ENCODE peak calls at places on chromosome 17, in seven cellular contexts. E, J, S, Z, K, G and R are unnamed samples.

GRCh38 chr17:28397687-28398279 is 8.2 kb downstream of the SLC46A1 start:
- DNase-seq in E (no peak), J (no peak), S (no peak), Z (no peak), K (no peak), G (no peak), R (no peak)

GRCh38 chr17:15268465-15268864 is 3.3 kb upstream of the PMP22 start:
- DNase-seq in E (no peak), J (no peak), S (no peak), Z (no peak), K (no peak), G (peak; percentile 26), R (no peak)

GRCh38 chr17:61555127-61555531 is 35.9 kb downstream of the NACA2 start:
- DNase-seq in E (no peak), J (no peak), S (no peak), Z (no peak), K (no peak), G (no peak), R (no peak)

GRCh38 chr17:27533874-27534815 is 77.9 kb downstream of the KSR1 start:
- DNase-seq in E (peak; percentile 77), J (no peak), S (no peak), Z (peak; percentile 33), K (no peak), G (peak; percentile 98), R (peak; percentile 91)

GRCh38 chr17:4956493-4957061 is 5.7 kb downstream of the ENO3 start:
- DNase-seq in E (no peak), J (no peak), S (peak; percentile 75), Z (no peak), K (no peak), G (no peak), R (no peak)

GRCh38 chr17:8122391-8122922 is 1.4 kb downstream of the HES7 start:
- DNase-seq in E (peak; percentile 81), J (no peak), S (peak; percentile 17), Z (no peak), K (peak; percentile 43), G (peak; percentile 45), R (peak; percentile 51)

GRCh38 chr17:74851612-74852236 is 8.0 kb downstream of the GRIN2C start:
- DNase-seq in E (no peak), J (no peak), S (no peak), Z (no peak), K (no peak), G (no peak), R (no peak)

GRCh38 chr17:63947711-63948330 is 15.7 kb upstream of the CD79B start:
- DNase-seq in E (no peak), J (no peak), S (no peak), Z (no peak), K (no peak), G (no peak), R (no peak)

GRCh38 chr17:15914400-15915165 is 30.3 kb upstream of the ADORA2B start:
- DNase-seq in E (peak; percentile 39), J (no peak), S (no peak), Z (no peak), K (no peak), G (peak; percentile 56), R (no peak)

GRCh38 chr17:50100921-50101345 is 5.8 kb downstream of the PDK2 start:
- DNase-seq in E (peak; percentile 45), J (no peak), S (no peak), Z (no peak), K (no peak), G (no peak), R (no peak)

GRCh38 chr17:15091825-15092224 is 173.3 kb downstream of the PMP22 start:
- DNase-seq in E (peak; percentile 29), J (no peak), S (no peak), Z (no peak), K (no peak), G (no peak), R (no peak)

GRCh38 chr17:73228748-73229236 is 32.9 kb downstream of the CPSF4L start:
- DNase-seq in E (peak; percentile 94), J (peak; percentile 62), S (peak; percentile 87), Z (peak; percentile 66), K (peak; percentile 67), G (peak; percentile 89), R (peak; percentile 76)

GRCh38 chr17:38324732-38325131 is 19.0 kb downstream of the GPR179 start:
- DNase-seq in E (no peak), J (no peak), S (no peak), Z (no peak), K (no peak), G (no peak), R (no peak)

GRCh38 chr17:38324141-38324540 is 19.6 kb downstream of the GPR179 start:
- DNase-seq in E (peak; percentile 45), J (no peak), S (no peak), Z (no peak), K (no peak), G (no peak), R (no peak)

GRCh38 chr17:38322897-38323296 is 20.9 kb downstream of the GPR179 start:
- DNase-seq in E (peak; percentile 50), J (no peak), S (no peak), Z (no peak), K (no peak), G (no peak), R (no peak)

GRCh38 chr17:38320482-38320881 is 23.3 kb downstream of the GPR179 start:
- DNase-seq in E (no peak), J (peak; percentile 66), S (no peak), Z (no peak), K (no peak), G (no peak), R (no peak)

GRCh38 chr17:38322156-38322779 is 21.5 kb downstream of the GPR179 start:
- DNase-seq in E (peak; percentile 68), J (peak; percentile 49), S (peak; percentile 72), Z (peak; percentile 65), K (peak; percentile 67), G (peak; percentile 34), R (peak; percentile 42)
- TF ChIP-seq CTCF in E (peak; percentile 52), J (peak; percentile 89), S (peak; percentile 83), Z (peak; percentile 20), K (peak; percentile 86), G (peak; percentile 48), R (peak; percentile 76)

DNA sequence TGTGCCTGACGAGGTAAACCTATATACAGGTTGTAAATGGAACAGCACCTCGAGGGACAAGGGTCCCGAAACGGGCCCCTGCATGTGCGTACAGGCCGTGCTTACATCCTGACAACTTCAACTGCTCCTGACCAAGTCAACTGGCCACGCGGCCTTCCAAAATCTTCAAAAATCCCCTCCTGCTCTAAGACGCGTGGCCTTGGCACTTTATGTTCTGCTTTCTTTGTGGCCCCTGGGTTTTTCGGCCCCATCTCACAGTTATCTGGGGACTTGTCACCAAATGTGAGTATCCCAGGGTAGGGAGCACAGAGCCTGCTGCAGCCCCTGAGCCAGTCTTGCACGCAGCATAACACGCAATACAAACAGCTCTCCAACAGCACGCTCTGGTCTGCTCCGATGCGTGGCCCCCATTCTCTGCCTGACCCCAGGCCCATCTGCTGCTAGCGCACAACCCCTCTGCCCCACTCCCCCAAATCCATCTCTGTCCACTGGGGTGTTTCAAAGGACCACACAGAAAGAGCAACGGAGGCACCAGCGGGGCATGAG is 659 bp downstream of the RPH3AL start:
- DNase-seq in E (no peak), J (no peak), S (no peak), Z (no peak), K (no peak), G (no peak), R (no peak)
- H3K4me3 ChIP-seq in E (no peak overlapping the region), J (peak overlapping the region; percentile 37), S (peak overlapping the region; percentile 6), Z (no peak overlapping the region), K (no peak overlapping the region), G (no peak overlapping the region), R (no peak overlapping the region)

GRCh38 chr17:57234252-57235092 is 21.9 kb upstream of the MSI2 start:
- DNase-seq in E (no peak), J (no peak), S (no peak), Z (no peak), K (no peak), G (no peak), R (no peak)
- TF ChIP-seq CTCF in E (no peak), J (no peak), S (no peak), Z (no peak), K (no peak), G (no peak), R (no peak)

DNA sequence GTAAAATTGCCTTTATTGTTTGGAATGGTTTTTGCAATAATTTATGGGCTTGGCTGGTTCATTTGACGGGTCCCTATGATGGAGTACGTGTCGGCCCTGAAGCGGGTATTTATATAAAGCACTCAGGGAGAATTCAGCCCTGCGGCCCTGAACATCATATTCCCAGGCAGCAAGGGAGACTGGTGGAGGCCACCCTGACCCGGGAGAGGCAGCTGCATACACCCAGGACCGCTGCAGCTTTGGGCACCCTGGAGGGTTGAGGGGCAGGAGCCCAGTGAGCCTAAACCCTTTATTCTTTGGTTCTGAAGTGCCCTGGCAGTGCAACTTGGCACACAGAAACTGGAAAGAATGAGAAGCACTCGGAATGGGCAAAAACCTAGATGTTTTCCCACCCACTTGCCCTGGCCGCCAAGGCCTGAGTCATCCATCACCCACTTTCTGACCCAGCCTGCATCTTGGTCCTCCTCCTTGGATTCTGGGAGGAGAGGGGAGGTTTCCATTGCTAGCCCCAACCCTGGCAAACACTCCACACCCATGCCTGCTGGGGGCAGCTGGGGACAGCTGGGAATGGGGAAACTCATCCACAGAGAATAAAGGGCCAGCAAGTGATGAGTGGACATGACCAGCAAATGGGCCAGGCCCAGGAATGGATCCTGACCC is 162.2 kb upstream of the TNRC6C start:
- DNase-seq in E (peak; percentile 15), J (no peak), S (no peak), Z (no peak), K (no peak), G (peak; percentile 62), R (no peak)
- H3K4me3 ChIP-seq in E (no peak overlapping the region), J (no peak overlapping the region), S (no peak overlapping the region), Z (no peak overlapping the region), K (no peak overlapping the region), G (no peak overlapping the region), R (no peak overlapping the region)

GRCh38 chr17:79750650-79751545 is 20.2 kb downstream of the ENPP7 start:
- DNase-seq in E (no peak), J (no peak), S (no peak), Z (no peak), K (no peak), G (no peak), R (no peak)
- TF ChIP-seq CTCF in E (no peak), J (no peak), S (no peak), Z (no peak), K (no peak), G (no peak), R (no peak)

DNA sequence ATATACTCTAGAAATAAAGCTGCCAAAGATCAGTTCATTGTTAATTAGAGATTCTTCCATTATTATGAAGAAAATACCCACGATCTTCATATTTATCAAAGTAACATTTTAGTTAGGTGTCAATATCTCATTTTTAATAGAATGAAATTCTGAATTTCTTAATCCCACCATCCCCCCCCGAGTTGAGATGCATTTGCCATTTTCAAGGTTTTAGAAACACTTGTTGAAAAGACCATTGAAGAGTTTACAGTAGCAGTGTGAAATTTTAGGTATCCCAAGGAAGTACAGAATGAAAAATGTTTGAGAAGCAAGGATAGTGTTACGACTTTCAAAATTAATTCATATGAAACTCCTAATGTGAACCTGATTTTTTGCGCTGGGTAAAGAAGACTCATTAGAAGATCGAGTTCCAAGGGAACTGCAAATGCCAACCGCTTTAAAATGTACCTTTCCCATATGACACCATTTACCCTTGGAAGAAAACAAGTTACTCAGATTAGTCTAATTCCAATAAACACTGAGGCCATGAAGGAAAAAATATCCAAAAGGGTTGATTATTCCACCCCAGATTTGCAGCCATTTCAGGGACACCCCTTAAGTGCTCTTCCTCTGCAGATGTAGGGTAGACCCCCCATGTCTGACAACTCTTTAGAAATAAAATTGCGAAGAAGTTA is 731 bp downstream of the IKZF3 start:
- DNase-seq in E (no peak), J (no peak), S (no peak), Z (no peak), K (no peak), G (no peak), R (no peak)
- H3K4me3 ChIP-seq in E (no peak overlapping the region), J (peak overlapping the region; percentile 25), S (no peak overlapping the region), Z (peak overlapping the region; percentile 6), K (no peak overlapping the region), G (no peak overlapping the region), R (no peak overlapping the region)